ENCODE peak calls at places on chromosomes 16 and 17, in four cellular contexts. U is NCI-H1436, R is iris pigment epithelial cell, G is ELR. O is an unnamed sample.

GRCh38 chr17:34822007-34822737 is 139.1 kb downstream of the CCT6B start:
- DNase-seq in U (peak), R (no peak), G (no peak), O (no peak)

GRCh38 chr17:27290916-27291598 is 2.9 kb upstream of the WSB1 start:
- DNase-seq in U (peak), R (no peak), G (no peak), O (no peak)

GRCh38 chr16:2811703-2812471 is 5.2 kb upstream of the PRSS21 start:
- DNase-seq in U (no peak), R (no peak), G (no peak), O (no peak)

GRCh38 chr16:46972971-46973456 is 460 bp downstream of the DNAJA2 start:
- DNase-seq in U (no peak), R (peak), G (peak), O (no peak)

GRCh38 chr17:72416905-72417304 is 296.1 kb downstream of the SOX9 start:
- DNase-seq in U (no peak), R (no peak), G (no peak), O (no peak)

GRCh38 chr17:34275881-34276280 is 5.9 kb downstream of the CCL7 start:
- DNase-seq in U (no peak), R (peak), G (peak), O (no peak)

GRCh38 chr17:4658478-4659305 is 17.2 kb upstream of the ALOX15 start:
- DNase-seq in U (no peak), R (peak), G (peak), O (no peak)

GRCh38 chr17:38920374-38921291 is 4.8 kb upstream of the LASP1NB start:
- DNase-seq in U (no peak), R (no peak), G (no peak), O (no peak)

GRCh38 chr16:31215287-31216115 is 1.4 kb downstream of the PYDC1 start:
- DNase-seq in U (peak), R (peak), G (peak), O (no peak)

GRCh38 chr16:10836174-10836853 is 17.7 kb upstream of the TVP23A start:
- DNase-seq in U (no peak), R (no peak), G (no peak), O (no peak)

GRCh38 chr17:55266051-55266957 is 1.5 kb downstream of the HLF start:
- DNase-seq in U (no peak), R (no peak), G (no peak), O (no peak)

GRCh38 chr16:22659933-22660332 is 149.2 kb downstream of the NPIPB5 start:
- DNase-seq in U (no peak), R (no peak), G (no peak), O (no peak)

GRCh38 chr17:5329784-5330557 is 47.9 kb downstream of the RABEP1 start:
- DNase-seq in U (no peak), R (peak), G (no peak), O (no peak)

GRCh38 chr16:89291776-89292175 is 74.3 kb downstream of the ZNF778 start:
- DNase-seq in U (no peak), R (no peak), G (no peak), O (no peak)

GRCh38 chr17:1577186-1577585 is 14.6 kb upstream of the PITPNA start:
- DNase-seq in U (no peak), R (peak), G (peak), O (no peak)

GRCh38 chr17:83194761-83195329 is 115.4 kb downstream of the METRNL start:
- DNase-seq in U (no peak), R (no peak), G (peak), O (no peak)

GRCh38 chr17:46943511-46944393 is 20.8 kb downstream of the GOSR2 start:
- DNase-seq in U (no peak), R (peak), G (peak), O (no peak)

GRCh38 chr17:62032480-62032879 is 32.6 kb downstream of the MED13 start:
- DNase-seq in U (no peak), R (no peak), G (no peak), O (no peak)